ENCODE peak calls at places on chromosomes 3 and 15, in eight cellular contexts. One of them, this sample, is unnamed.

GRCh38 chr3:143134446-143134845 is 14.9 kb downstream of the CHST2 start:
- DNase-seq in tibial artery: no peak
- DNase-seq in NCI-H774: peak
- DNase-seq in NCI-H2081 treated with DMSO at 0.1 percent for 48 hours: peak
- DNase-seq in AG08395: no peak
- DNase-seq in ELR: peak
- DNase-seq in fibroblast of lung: no peak
- DNase-seq in KG1: no peak
- DNase-seq in this sample: no peak

GRCh38 chr3:184305577-184305976 is 6.5 kb downstream of the PSMD2 start:
- DNase-seq in ELR: peak
- DNase-seq in AG08395: no peak
- DNase-seq in fibroblast of lung: peak
- DNase-seq in NCI-H2081 treated with DMSO at 0.1 percent for 48 hours: no peak
- DNase-seq in NCI-H774: no peak
- DNase-seq in KG1: no peak
- DNase-seq in tibial artery: no peak
- DNase-seq in this sample: peak

GRCh38 chr3:129015388-129016105 is 14.4 kb downstream of the EFCC1 start:
- DNase-seq in AG08395: no peak
- DNase-seq in NCI-H2081 treated with DMSO at 0.1 percent for 48 hours: no peak
- DNase-seq in fibroblast of lung: no peak
- DNase-seq in ELR: no peak
- DNase-seq in tibial artery: no peak
- DNase-seq in KG1: peak
- DNase-seq in NCI-H774: no peak
- DNase-seq in this sample: no peak

GRCh38 chr15:101689901-101690300 is 34.4 kb downstream of the TARS3 start:
- DNase-seq in ELR: peak
- DNase-seq in KG1: no peak
- DNase-seq in NCI-H2081 treated with DMSO at 0.1 percent for 48 hours: no peak
- DNase-seq in fibroblast of lung: peak
- DNase-seq in tibial artery: no peak
- DNase-seq in NCI-H774: no peak
- DNase-seq in AG08395: peak
- DNase-seq in this sample: peak

GRCh38 chr3:194130807-194131589 is 5.0 kb upstream of the HES1 start:
- DNase-seq in NCI-H2081 treated with DMSO at 0.1 percent for 48 hours: peak
- DNase-seq in KG1: no peak
- DNase-seq in tibial artery: peak
- DNase-seq in NCI-H774: peak
- DNase-seq in fibroblast of lung: no peak
- DNase-seq in ELR: no peak
- DNase-seq in AG08395: no peak
- DNase-seq in this sample: no peak

GRCh38 chr3:115428825-115429224 is 194.5 kb upstream of the GAP43 start:
- DNase-seq in fibroblast of lung: peak
- DNase-seq in AG08395: no peak
- DNase-seq in ELR: peak
- DNase-seq in tibial artery: no peak
- DNase-seq in NCI-H774: no peak
- DNase-seq in KG1: no peak
- DNase-seq in NCI-H2081 treated with DMSO at 0.1 percent for 48 hours: no peak
- DNase-seq in this sample: peak

GRCh38 chr3:54719914-54720313 is 207.9 kb downstream of the LRTM1 start:
- DNase-seq in ELR: no peak
- DNase-seq in NCI-H2081 treated with DMSO at 0.1 percent for 48 hours: no peak
- DNase-seq in AG08395: no peak
- DNase-seq in KG1: no peak
- DNase-seq in tibial artery: no peak
- DNase-seq in fibroblast of lung: no peak
- DNase-seq in NCI-H774: no peak
- DNase-seq in this sample: no peak

GRCh38 chr3:94336076-94336741 is 273.3 kb downstream of the NSUN3 start:
- DNase-seq in NCI-H774: no peak
- DNase-seq in fibroblast of lung: peak
- DNase-seq in tibial artery: no peak
- DNase-seq in ELR: peak
- DNase-seq in AG08395: peak
- DNase-seq in KG1: no peak
- DNase-seq in NCI-H2081 treated with DMSO at 0.1 percent for 48 hours: no peak
- DNase-seq in this sample: no peak

GRCh38 chr3:38107911-38108648 is 28.8 kb downstream of the ACAA1 start:
- DNase-seq in NCI-H2081 treated with DMSO at 0.1 percent for 48 hours: no peak
- DNase-seq in KG1: no peak
- DNase-seq in AG08395: no peak
- DNase-seq in fibroblast of lung: no peak
- DNase-seq in ELR: no peak
- DNase-seq in NCI-H774: no peak
- DNase-seq in tibial artery: peak
- DNase-seq in this sample: no peak

GRCh38 chr3:128297401-128298138 is 144.3 kb downstream of the EEFSEC start:
- DNase-seq in KG1: no peak
- DNase-seq in ELR: peak
- DNase-seq in NCI-H2081 treated with DMSO at 0.1 percent for 48 hours: no peak
- DNase-seq in AG08395: peak
- DNase-seq in fibroblast of lung: no peak
- DNase-seq in NCI-H774: no peak
- DNase-seq in tibial artery: no peak
- DNase-seq in this sample: no peak

GRCh38 chr3:66938338-66938963 is 59.7 kb upstream of the KBTBD8 start:
- DNase-seq in fibroblast of lung: peak
- DNase-seq in tibial artery: no peak
- DNase-seq in KG1: peak
- DNase-seq in AG08395: peak
- DNase-seq in ELR: peak
- DNase-seq in NCI-H2081 treated with DMSO at 0.1 percent for 48 hours: no peak
- DNase-seq in NCI-H774: peak
- DNase-seq in this sample: no peak

GRCh38 chr15:52021128-52021671 is 2.2 kb downstream of the MAPK6 start:
- DNase-seq in NCI-H774: no peak
- DNase-seq in tibial artery: no peak
- DNase-seq in fibroblast of lung: peak
- DNase-seq in NCI-H2081 treated with DMSO at 0.1 percent for 48 hours: no peak
- DNase-seq in KG1: peak
- DNase-seq in AG08395: peak
- DNase-seq in ELR: peak
- DNase-seq in this sample: peak

GRCh38 chr15:37773111-37773860 is 161.2 kb upstream of the TMCO5A start:
- DNase-seq in fibroblast of lung: peak
- DNase-seq in tibial artery: no peak
- DNase-seq in NCI-H2081 treated with DMSO at 0.1 percent for 48 hours: no peak
- DNase-seq in AG08395: peak
- DNase-seq in ELR: peak
- DNase-seq in KG1: no peak
- DNase-seq in NCI-H774: no peak
- DNase-seq in this sample: peak

GRCh38 chr3:127699098-127699945 is 26.6 kb downstream of the ABTB1 start:
- DNase-seq in tibial artery: peak
- DNase-seq in ELR: peak
- DNase-seq in NCI-H774: no peak
- DNase-seq in NCI-H2081 treated with DMSO at 0.1 percent for 48 hours: no peak
- DNase-seq in AG08395: no peak
- DNase-seq in KG1: no peak
- DNase-seq in fibroblast of lung: peak
- DNase-seq in this sample: no peak

GRCh38 chr3:55828712-55829111 is 341.6 kb upstream of the WNT5A start:
- DNase-seq in tibial artery: no peak
- DNase-seq in NCI-H2081 treated with DMSO at 0.1 percent for 48 hours: no peak
- DNase-seq in fibroblast of lung: peak
- DNase-seq in NCI-H774: no peak
- DNase-seq in KG1: no peak
- DNase-seq in ELR: no peak
- DNase-seq in AG08395: no peak
- DNase-seq in this sample: no peak

GRCh38 chr3:29644261-29644660 is 363.4 kb downstream of the RBMS3 start:
- DNase-seq in fibroblast of lung: no peak
- DNase-seq in AG08395: peak
- DNase-seq in tibial artery: no peak
- DNase-seq in NCI-H2081 treated with DMSO at 0.1 percent for 48 hours: no peak
- DNase-seq in KG1: no peak
- DNase-seq in NCI-H774: no peak
- DNase-seq in ELR: no peak
- DNase-seq in this sample: no peak

GRCh38 chr15:95520511-95520910 is 810.0 kb upstream of the NR2F2 start:
- DNase-seq in AG08395: no peak
- DNase-seq in ELR: peak
- DNase-seq in fibroblast of lung: no peak
- DNase-seq in NCI-H774: no peak
- DNase-seq in tibial artery: no peak
- DNase-seq in KG1: no peak
- DNase-seq in NCI-H2081 treated with DMSO at 0.1 percent for 48 hours: no peak
- DNase-seq in this sample: no peak

GRCh38 chr3:39150170-39150802 is 3.1 kb downstream of the CSRNP1 start:
- DNase-seq in NCI-H774: no peak
- DNase-seq in AG08395: no peak
- DNase-seq in tibial artery: peak
- DNase-seq in fibroblast of lung: no peak
- DNase-seq in NCI-H2081 treated with DMSO at 0.1 percent for 48 hours: no peak
- DNase-seq in KG1: no peak
- DNase-seq in ELR: no peak
- DNase-seq in this sample: no peak

GRCh38 chr3:184417619-184418327 is 37.9 kb downstream of the CHRD start:
- DNase-seq in ELR: peak
- DNase-seq in NCI-H2081 treated with DMSO at 0.1 percent for 48 hours: no peak
- DNase-seq in KG1: peak
- DNase-seq in AG08395: peak
- DNase-seq in tibial artery: peak
- DNase-seq in fibroblast of lung: peak
- DNase-seq in NCI-H774: peak
- DNase-seq in this sample: no peak

GRCh38 chr3:194256040-194256945 is 94.8 kb downstream of the CPN2 start:
- DNase-seq in NCI-H774: no peak
- DNase-seq in fibroblast of lung: no peak
- DNase-seq in AG08395: no peak
- DNase-seq in KG1: no peak
- DNase-seq in NCI-H2081 treated with DMSO at 0.1 percent for 48 hours: no peak
- DNase-seq in ELR: no peak
- DNase-seq in tibial artery: no peak
- DNase-seq in this sample: no peak

GRCh38 chr15:90946941-90947576 is 7.6 kb upstream of the RCCD1 start:
- DNase-seq in fibroblast of lung: no peak
- DNase-seq in NCI-H2081 treated with DMSO at 0.1 percent for 48 hours: no peak
- DNase-seq in AG08395: no peak
- DNase-seq in KG1: no peak
- DNase-seq in ELR: no peak
- DNase-seq in tibial artery: no peak
- DNase-seq in NCI-H774: no peak
- DNase-seq in this sample: peak

GRCh38 chr3:35624698-35625097 is 14.6 kb upstream of the ARPP21 start:
- DNase-seq in ELR: no peak
- DNase-seq in NCI-H2081 treated with DMSO at 0.1 percent for 48 hours: no peak
- DNase-seq in tibial artery: no peak
- DNase-seq in KG1: no peak
- DNase-seq in AG08395: no peak
- DNase-seq in NCI-H774: no peak
- DNase-seq in fibroblast of lung: no peak
- DNase-seq in this sample: no peak

GRCh38 chr15:68512052-68512451 is 66.7 kb upstream of the CORO2B start:
- DNase-seq in KG1: no peak
- DNase-seq in NCI-H774: no peak
- DNase-seq in NCI-H2081 treated with DMSO at 0.1 percent for 48 hours: no peak
- DNase-seq in fibroblast of lung: no peak
- DNase-seq in AG08395: no peak
- DNase-seq in tibial artery: no peak
- DNase-seq in ELR: no peak
- DNase-seq in this sample: no peak